ENCODE peak calls at places on chromosome 16, in eight cellular contexts. G, U, V, J, C, W, N and Z are unnamed samples.

GRCh38 chr16:30755955-30756780 is 5.7 kb downstream of the CFAP119 start:
- DNase-seq in G (peak; percentile 28), U (no peak), V (peak; percentile 52), J (no peak), C (no peak), W (no peak), N (no peak), Z (no peak)

GRCh38 chr16:57253410-57253927 is 8.4 kb downstream of the ARL2BP start:
- DNase-seq in G (no peak), U (no peak), V (no peak), J (no peak), C (no peak), W (no peak), N (no peak), Z (no peak)

GRCh38 chr16:24986512-24987303 is 28.5 kb downstream of the ARHGAP17 start:
- DNase-seq in G (no peak), U (no peak), V (no peak), J (no peak), C (no peak), W (no peak), N (peak; percentile 88), Z (no peak)

GRCh38 chr16:5024632-5025031 is 9.1 kb downstream of the NAGPA start:
- DNase-seq in G (no peak), U (no peak), V (peak; percentile 90), J (no peak), C (no peak), W (no peak), N (no peak), Z (peak; percentile 62)

GRCh38 chr16:57373117-57373947 is 1.0 kb downstream of the CX3CL1 start:
- DNase-seq in G (no peak), U (peak; percentile 34), V (peak; percentile 69), J (no peak), C (peak; percentile 71), W (no peak), N (no peak), Z (peak; percentile 53)

GRCh38 chr16:74501484-74502479 is 80.5 kb upstream of the CLEC18B start:
- DNase-seq in G (no peak), U (no peak), V (no peak), J (no peak), C (no peak), W (no peak), N (no peak), Z (no peak)

GRCh38 chr16:57349212-57350031 is 9.2 kb upstream of the CCL22 start:
- DNase-seq in G (no peak), U (no peak), V (no peak), J (no peak), C (no peak), W (no peak), N (no peak), Z (peak; percentile 28)

GRCh38 chr16:71954180-71954579 is 46.0 kb downstream of the PKD1L3 start:
- DNase-seq in G (no peak), U (no peak), V (no peak), J (no peak), C (no peak), W (no peak), N (no peak), Z (no peak)

GRCh38 chr16:16150117-16150877 is 73.0 kb downstream of the ABCC6 start:
- DNase-seq in G (no peak), U (no peak), V (peak; percentile 85), J (no peak), C (peak; percentile 84), W (peak; percentile 84), N (peak; percentile 76), Z (peak; percentile 67)

GRCh38 chr16:10200823-10201571 is 18.8 kb upstream of the GRIN2A start:
- DNase-seq in G (no peak), U (no peak), V (no peak), J (no peak), C (no peak), W (no peak), N (no peak), Z (no peak)

GRCh38 chr16:84790291-84790690 is 29.5 kb upstream of the CRISPLD2 start:
- DNase-seq in G (no peak), U (no peak), V (no peak), J (no peak), C (peak; percentile 12), W (no peak), N (no peak), Z (no peak)

DNA sequence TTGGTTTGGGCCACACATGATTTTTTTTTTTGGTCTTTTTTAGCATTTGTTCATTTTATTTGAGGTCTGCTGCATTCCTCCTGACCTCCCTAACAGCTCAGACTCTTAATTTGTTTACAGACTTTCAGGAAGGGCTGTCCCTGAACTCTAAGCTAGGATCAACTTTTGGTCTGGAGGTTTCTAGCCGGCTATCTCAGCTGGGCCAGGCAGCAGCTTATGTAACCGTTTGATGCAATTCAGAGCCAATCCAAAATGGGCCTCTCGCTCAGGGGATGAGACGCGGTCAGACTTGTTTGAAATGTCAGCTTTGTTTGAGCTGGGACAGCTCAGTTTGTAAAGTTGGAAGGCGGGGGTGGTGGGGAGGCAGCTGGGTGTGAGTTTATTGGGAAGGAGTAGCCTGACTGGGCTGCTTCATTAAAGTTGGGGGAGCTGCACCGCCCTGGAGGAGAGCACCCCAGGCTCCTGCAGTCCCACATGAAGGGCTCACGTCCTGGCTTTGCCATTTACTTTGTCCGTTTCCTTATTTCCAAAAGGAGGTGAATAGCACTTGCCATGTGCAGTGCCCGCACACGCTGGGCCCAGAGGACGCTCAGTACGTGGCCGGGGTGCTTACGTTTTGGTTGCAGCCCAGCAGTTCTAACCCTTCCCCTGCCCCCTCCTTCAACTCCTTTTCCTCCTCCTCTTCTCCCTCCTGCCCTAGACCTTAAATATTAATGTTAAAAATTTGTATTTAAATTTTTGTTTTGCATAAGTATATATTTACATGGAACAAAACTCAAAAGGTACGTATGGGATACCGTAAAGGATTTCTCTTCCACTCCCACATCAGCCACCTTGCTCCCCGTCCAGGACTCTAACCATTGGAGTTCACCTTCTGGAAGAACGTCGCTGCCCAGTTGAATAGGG is 121.2 kb downstream of the SNX29 start:
- DNase-seq in G (no peak), U (no peak), V (no peak), J (no peak), C (peak; percentile 64), W (no peak), N (peak; percentile 84), Z (no peak)
- H3K27me3 ChIP-seq in G (no peaks in the 10 kb centered on the region), U (no peaks in the 10 kb centered on the region), V (no peaks in the 10 kb centered on the region), J (no peaks in the 10 kb centered on the region), C (no peaks in the 10 kb centered on the region), W (no peaks in the 10 kb centered on the region), N (no peaks in the 10 kb centered on the region), Z (no peaks in the 10 kb centered on the region)

GRCh38 chr16:3003582-3004270 is 9.0 kb upstream of the CLDN9 start:
- DNase-seq in G (peak; percentile 98), U (peak; percentile 94), V (peak; percentile 100), J (peak; percentile 96), C (peak; percentile 98), W (peak; percentile 99), N (peak; percentile 98), Z (peak; percentile 99)
- H3K4me3 ChIP-seq in G (peak overlapping the region; percentile 47), U (peak overlapping the region; percentile 7), V (no peak overlapping the region), J (no peak overlapping the region), C (peak overlapping the region; percentile 36), W (peak overlapping the region; percentile 47), N (peak overlapping the region; percentile 19), Z (no peak overlapping the region)

GRCh38 chr16:86515780-86516617 is 5.7 kb downstream of the FOXF1 start:
- DNase-seq in G (no peak), U (no peak), V (peak; percentile 72), J (no peak), C (peak; percentile 69), W (no peak), N (peak; percentile 51), Z (peak; percentile 80)
- H3K27me3 ChIP-seq in G (peaks cover 100% of the 10 kb centered on the region), U (peaks cover 86% of the 10 kb centered on the region), V (peaks cover 80% of the 10 kb centered on the region), J (peaks cover 53% of the 10 kb centered on the region), C (no peaks in the 10 kb centered on the region), W (peaks cover 80% of the 10 kb centered on the region), N (no peaks in the 10 kb centered on the region), Z (peaks cover 85% of the 10 kb centered on the region)

GRCh38 chr16:87819282-87819681 is 50.0 kb downstream of the SLC7A5 start:
- DNase-seq in G (no peak), U (no peak), V (no peak), J (no peak), C (no peak), W (no peak), N (no peak), Z (no peak)
- H3K4me3 ChIP-seq in G (no peak overlapping the region), U (no peak overlapping the region), V (no peak overlapping the region), J (no peak overlapping the region), C (no peak overlapping the region), W (no peak overlapping the region), N (no peak overlapping the region), Z (no peak overlapping the region)

DNA sequence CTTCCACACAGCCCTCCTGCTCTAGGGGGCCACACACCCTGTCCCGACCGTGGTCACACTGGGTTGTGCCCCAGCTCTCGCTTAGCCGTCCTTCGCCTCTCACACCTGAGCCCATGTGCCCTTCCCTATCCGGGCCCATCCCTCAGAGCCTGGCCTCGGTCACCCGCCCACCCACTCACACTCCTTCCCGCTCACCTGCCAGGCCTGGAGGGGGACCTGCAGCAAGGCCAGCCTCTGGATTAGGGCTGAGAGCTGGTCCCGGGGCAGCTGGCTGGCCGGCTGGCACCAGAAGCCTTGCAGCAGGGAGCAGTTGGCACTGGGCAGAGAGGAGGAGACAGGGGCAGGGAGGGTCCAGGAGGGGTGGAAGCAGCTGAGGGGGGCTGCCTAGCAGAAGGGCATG is 9.7 kb downstream of the RPUSD1 start:
- DNase-seq in G (no peak), U (no peak), V (no peak), J (no peak), C (no peak), W (no peak), N (no peak), Z (no peak)
- H3K27me3 ChIP-seq in G (peaks cover 91% of the 10 kb centered on the region), U (peaks cover 21% of the 10 kb centered on the region), V (peaks cover 6% of the 10 kb centered on the region), J (no peaks in the 10 kb centered on the region), C (no peaks in the 10 kb centered on the region), W (peaks cover 17% of the 10 kb centered on the region), N (peaks cover 9% of the 10 kb centered on the region), Z (no peaks in the 10 kb centered on the region)